ENCODE peak calls at places on chromosomes 16 and 17, in seven cellular contexts. One of them, this sample, is unnamed.

GRCh38 chr17:78839173-78839761 is 1.3 kb downstream of the USP36 start:
- DNase-seq in PC-3: peak
- DNase-seq in Peyer's patch: no peak
- DNase-seq in tibial artery: no peak
- DNase-seq in stimulated activated CD8-positive, alpha-beta memory T cell treated with anti-CD3 and anti-CD28 coated beads, Interleukin-4, amount 100 ng/mL, for 48 hours: no peak
- DNase-seq in NB4: peak
- DNase-seq in activated CD4-positive, alpha-beta T cell treated with anti-CD3 and anti-CD28 coated beads, Interleukin-2, amount 10 ng/mL, durations not matched to agents 7 days and 5 days: no peak
- DNase-seq in this sample: no peak

GRCh38 chr17:608911-609882 is 105.4 kb downstream of the VPS53 start:
- DNase-seq in Peyer's patch: no peak
- DNase-seq in NB4: no peak
- DNase-seq in stimulated activated CD8-positive, alpha-beta memory T cell treated with anti-CD3 and anti-CD28 coated beads, Interleukin-4, amount 100 ng/mL, for 48 hours: no peak
- DNase-seq in tibial artery: no peak
- DNase-seq in PC-3: no peak
- DNase-seq in activated CD4-positive, alpha-beta T cell treated with anti-CD3 and anti-CD28 coated beads, Interleukin-2, amount 10 ng/mL, durations not matched to agents 7 days and 5 days: no peak
- DNase-seq in this sample: no peak

GRCh38 chr17:37358098-37358829 is 17.5 kb upstream of the C17orf78 start:
- DNase-seq in activated CD4-positive, alpha-beta T cell treated with anti-CD3 and anti-CD28 coated beads, Interleukin-2, amount 10 ng/mL, durations not matched to agents 7 days and 5 days: peak
- DNase-seq in stimulated activated CD8-positive, alpha-beta memory T cell treated with anti-CD3 and anti-CD28 coated beads, Interleukin-4, amount 100 ng/mL, for 48 hours: peak
- DNase-seq in NB4: peak
- DNase-seq in Peyer's patch: peak
- DNase-seq in tibial artery: peak
- DNase-seq in PC-3: peak
- DNase-seq in this sample: peak

GRCh38 chr17:31549121-31549524 is 157.6 kb downstream of the RAB11FIP4 start:
- DNase-seq in tibial artery: no peak
- DNase-seq in stimulated activated CD8-positive, alpha-beta memory T cell treated with anti-CD3 and anti-CD28 coated beads, Interleukin-4, amount 100 ng/mL, for 48 hours: no peak
- DNase-seq in PC-3: no peak
- DNase-seq in NB4: no peak
- DNase-seq in Peyer's patch: no peak
- DNase-seq in activated CD4-positive, alpha-beta T cell treated with anti-CD3 and anti-CD28 coated beads, Interleukin-2, amount 10 ng/mL, durations not matched to agents 7 days and 5 days: no peak
- DNase-seq in this sample: no peak

GRCh38 chr16:2296662-2297505 is 29.0 kb upstream of the RNPS1 start:
- DNase-seq in tibial artery: no peak
- DNase-seq in PC-3: peak
- DNase-seq in Peyer's patch: no peak
- DNase-seq in NB4: peak
- DNase-seq in stimulated activated CD8-positive, alpha-beta memory T cell treated with anti-CD3 and anti-CD28 coated beads, Interleukin-4, amount 100 ng/mL, for 48 hours: peak
- DNase-seq in activated CD4-positive, alpha-beta T cell treated with anti-CD3 and anti-CD28 coated beads, Interleukin-2, amount 10 ng/mL, durations not matched to agents 7 days and 5 days: no peak
- DNase-seq in this sample: no peak

GRCh38 chr16:77840093-77840492 is 51.7 kb downstream of the VAT1L start:
- DNase-seq in stimulated activated CD8-positive, alpha-beta memory T cell treated with anti-CD3 and anti-CD28 coated beads, Interleukin-4, amount 100 ng/mL, for 48 hours: no peak
- DNase-seq in NB4: peak
- DNase-seq in PC-3: no peak
- DNase-seq in activated CD4-positive, alpha-beta T cell treated with anti-CD3 and anti-CD28 coated beads, Interleukin-2, amount 10 ng/mL, durations not matched to agents 7 days and 5 days: no peak
- DNase-seq in tibial artery: no peak
- DNase-seq in Peyer's patch: no peak
- DNase-seq in this sample: no peak

GRCh38 chr17:73464447-73464846 is 152.6 kb upstream of the CDC42EP4 start:
- DNase-seq in PC-3: no peak
- DNase-seq in Peyer's patch: no peak
- DNase-seq in NB4: no peak
- DNase-seq in tibial artery: no peak
- DNase-seq in activated CD4-positive, alpha-beta T cell treated with anti-CD3 and anti-CD28 coated beads, Interleukin-2, amount 10 ng/mL, durations not matched to agents 7 days and 5 days: no peak
- DNase-seq in stimulated activated CD8-positive, alpha-beta memory T cell treated with anti-CD3 and anti-CD28 coated beads, Interleukin-4, amount 100 ng/mL, for 48 hours: no peak
- DNase-seq in this sample: no peak

GRCh38 chr16:84618428-84619102 is 687 bp upstream of the COTL1 start:
- DNase-seq in tibial artery: peak
- DNase-seq in NB4: peak
- DNase-seq in Peyer's patch: no peak
- DNase-seq in stimulated activated CD8-positive, alpha-beta memory T cell treated with anti-CD3 and anti-CD28 coated beads, Interleukin-4, amount 100 ng/mL, for 48 hours: no peak
- DNase-seq in PC-3: peak
- DNase-seq in activated CD4-positive, alpha-beta T cell treated with anti-CD3 and anti-CD28 coated beads, Interleukin-2, amount 10 ng/mL, durations not matched to agents 7 days and 5 days: no peak
- DNase-seq in this sample: peak

GRCh38 chr17:20728181-20728580 is 148.7 kb downstream of the CDRT15L2 start:
- DNase-seq in tibial artery: no peak
- DNase-seq in PC-3: no peak
- DNase-seq in Peyer's patch: no peak
- DNase-seq in activated CD4-positive, alpha-beta T cell treated with anti-CD3 and anti-CD28 coated beads, Interleukin-2, amount 10 ng/mL, durations not matched to agents 7 days and 5 days: no peak
- DNase-seq in NB4: no peak
- DNase-seq in stimulated activated CD8-positive, alpha-beta memory T cell treated with anti-CD3 and anti-CD28 coated beads, Interleukin-4, amount 100 ng/mL, for 48 hours: no peak
- DNase-seq in this sample: no peak

GRCh38 chr17:4256952-4257351 is 6.8 kb downstream of the ANKFY1 start:
- DNase-seq in Peyer's patch: no peak
- DNase-seq in NB4: peak
- DNase-seq in activated CD4-positive, alpha-beta T cell treated with anti-CD3 and anti-CD28 coated beads, Interleukin-2, amount 10 ng/mL, durations not matched to agents 7 days and 5 days: no peak
- DNase-seq in PC-3: peak
- DNase-seq in tibial artery: no peak
- DNase-seq in stimulated activated CD8-positive, alpha-beta memory T cell treated with anti-CD3 and anti-CD28 coated beads, Interleukin-4, amount 100 ng/mL, for 48 hours: no peak
- DNase-seq in this sample: no peak

GRCh38 chr16:61098505-61098904 is 937.7 kb downstream of the CDH8 start:
- DNase-seq in Peyer's patch: no peak
- DNase-seq in activated CD4-positive, alpha-beta T cell treated with anti-CD3 and anti-CD28 coated beads, Interleukin-2, amount 10 ng/mL, durations not matched to agents 7 days and 5 days: no peak
- DNase-seq in stimulated activated CD8-positive, alpha-beta memory T cell treated with anti-CD3 and anti-CD28 coated beads, Interleukin-4, amount 100 ng/mL, for 48 hours: no peak
- DNase-seq in NB4: no peak
- DNase-seq in PC-3: no peak
- DNase-seq in tibial artery: no peak
- DNase-seq in this sample: no peak

GRCh38 chr16:12584488-12585233 is 219.0 kb downstream of the CPPED1 start:
- DNase-seq in tibial artery: peak
- DNase-seq in activated CD4-positive, alpha-beta T cell treated with anti-CD3 and anti-CD28 coated beads, Interleukin-2, amount 10 ng/mL, durations not matched to agents 7 days and 5 days: no peak
- DNase-seq in NB4: no peak
- DNase-seq in PC-3: no peak
- DNase-seq in Peyer's patch: no peak
- DNase-seq in stimulated activated CD8-positive, alpha-beta memory T cell treated with anti-CD3 and anti-CD28 coated beads, Interleukin-4, amount 100 ng/mL, for 48 hours: no peak
- DNase-seq in this sample: no peak

GRCh38 chr17:70089513-70090148 is 14.6 kb downstream of the KCNJ16 start:
- DNase-seq in PC-3: peak
- DNase-seq in Peyer's patch: no peak
- DNase-seq in activated CD4-positive, alpha-beta T cell treated with anti-CD3 and anti-CD28 coated beads, Interleukin-2, amount 10 ng/mL, durations not matched to agents 7 days and 5 days: no peak
- DNase-seq in stimulated activated CD8-positive, alpha-beta memory T cell treated with anti-CD3 and anti-CD28 coated beads, Interleukin-4, amount 100 ng/mL, for 48 hours: no peak
- DNase-seq in tibial artery: no peak
- DNase-seq in NB4: no peak
- DNase-seq in this sample: peak

GRCh38 chr16:21946889-21947635 is 6.1 kb upstream of the UQCRC2 start:
- DNase-seq in stimulated activated CD8-positive, alpha-beta memory T cell treated with anti-CD3 and anti-CD28 coated beads, Interleukin-4, amount 100 ng/mL, for 48 hours: peak
- DNase-seq in tibial artery: no peak
- DNase-seq in activated CD4-positive, alpha-beta T cell treated with anti-CD3 and anti-CD28 coated beads, Interleukin-2, amount 10 ng/mL, durations not matched to agents 7 days and 5 days: no peak
- DNase-seq in Peyer's patch: no peak
- DNase-seq in NB4: no peak
- DNase-seq in PC-3: no peak
- DNase-seq in this sample: no peak

GRCh38 chr17:65559802-65560627 is 1.4 kb downstream of the AXIN2 start:
- DNase-seq in tibial artery: no peak
- DNase-seq in NB4: no peak
- DNase-seq in Peyer's patch: no peak
- DNase-seq in stimulated activated CD8-positive, alpha-beta memory T cell treated with anti-CD3 and anti-CD28 coated beads, Interleukin-4, amount 100 ng/mL, for 48 hours: peak
- DNase-seq in PC-3: no peak
- DNase-seq in activated CD4-positive, alpha-beta T cell treated with anti-CD3 and anti-CD28 coated beads, Interleukin-2, amount 10 ng/mL, durations not matched to agents 7 days and 5 days: peak
- DNase-seq in this sample: no peak

GRCh38 chr16:34803683-34804416 is 1344.4 kb downstream of the TP53TG3F start:
- DNase-seq in PC-3: no peak
- DNase-seq in tibial artery: peak
- DNase-seq in stimulated activated CD8-positive, alpha-beta memory T cell treated with anti-CD3 and anti-CD28 coated beads, Interleukin-4, amount 100 ng/mL, for 48 hours: no peak
- DNase-seq in activated CD4-positive, alpha-beta T cell treated with anti-CD3 and anti-CD28 coated beads, Interleukin-2, amount 10 ng/mL, durations not matched to agents 7 days and 5 days: no peak
- DNase-seq in Peyer's patch: no peak
- DNase-seq in NB4: no peak
- DNase-seq in this sample: no peak

GRCh38 chr16:88376053-88376834 is 6.5 kb upstream of the ZNF469 start:
- DNase-seq in tibial artery: peak
- DNase-seq in Peyer's patch: no peak
- DNase-seq in activated CD4-positive, alpha-beta T cell treated with anti-CD3 and anti-CD28 coated beads, Interleukin-2, amount 10 ng/mL, durations not matched to agents 7 days and 5 days: no peak
- DNase-seq in stimulated activated CD8-positive, alpha-beta memory T cell treated with anti-CD3 and anti-CD28 coated beads, Interleukin-4, amount 100 ng/mL, for 48 hours: no peak
- DNase-seq in NB4: no peak
- DNase-seq in PC-3: no peak
- DNase-seq in this sample: no peak

GRCh38 chr16:72794319-72794718 is 253.6 kb downstream of the ZFHX3 start:
- DNase-seq in NB4: no peak
- DNase-seq in activated CD4-positive, alpha-beta T cell treated with anti-CD3 and anti-CD28 coated beads, Interleukin-2, amount 10 ng/mL, durations not matched to agents 7 days and 5 days: no peak
- DNase-seq in stimulated activated CD8-positive, alpha-beta memory T cell treated with anti-CD3 and anti-CD28 coated beads, Interleukin-4, amount 100 ng/mL, for 48 hours: no peak
- DNase-seq in Peyer's patch: no peak
- DNase-seq in PC-3: no peak
- DNase-seq in tibial artery: no peak
- DNase-seq in this sample: no peak

GRCh38 chr16:24993722-24994686 is 21.2 kb downstream of the ARHGAP17 start:
- DNase-seq in tibial artery: no peak
- DNase-seq in NB4: no peak
- DNase-seq in stimulated activated CD8-positive, alpha-beta memory T cell treated with anti-CD3 and anti-CD28 coated beads, Interleukin-4, amount 100 ng/mL, for 48 hours: no peak
- DNase-seq in Peyer's patch: no peak
- DNase-seq in activated CD4-positive, alpha-beta T cell treated with anti-CD3 and anti-CD28 coated beads, Interleukin-2, amount 10 ng/mL, durations not matched to agents 7 days and 5 days: no peak
- DNase-seq in PC-3: peak
- DNase-seq in this sample: no peak

This sample was measured in mucosa of gallbladder.